ENCODE peak calls at places on chromosomes 1 and 21, in ten cellular contexts. R is stimulated activated CD4-positive, alpha-beta T cell treated with anti-CD3 and anti-CD28 coated beads, Interleukin-15, amount 100 ng/mL, for 24 hours; J is Calu3; E is PC-9; K is activated CD4-positive, alpha-beta memory T cell treated with anti-CD3 and anti-CD28 coated beads for 36 hours; H is EL; B is stimulated activated CD8-positive, alpha-beta memory T cell treated with anti-CD3 and anti-CD28 coated beads, Interleukin-4, amount 100 ng/mL, for 48 hours; O is activated naive CD4-positive, alpha-beta T cell; C is globus pallidus; S is tibial nerve. P is an unnamed sample.

GRCh38 chr1:111476761-111477309 is 3.1 kb downstream of the C1orf162 start:
- DNase-seq in O (no peak), J (no peak), E (no peak), H (no peak), K (peak; percentile 57), C (no peak), S (no peak), B (peak; percentile 45), R (peak; percentile 53), P (no peak)

GRCh38 chr1:206800411-206800810 is 28.1 kb upstream of the IL10 start:
- DNase-seq in E (peak; percentile 17), R (no peak), J (no peak), S (no peak), O (no peak), B (no peak), C (no peak), H (no peak), K (no peak), P (no peak)

GRCh38 chr1:205538211-205538840 is 33.9 kb downstream of the CDK18 start:
- DNase-seq in O (no peak), S (no peak), J (no peak), C (no peak), H (peak; percentile 55), E (peak; percentile 90), B (peak; percentile 10), K (no peak), R (no peak), P (peak; percentile 12)

GRCh38 chr1:206921772-206922265 is at the start of gene FCMR:
- DNase-seq in J (no peak), K (peak; percentile 63), E (no peak), C (peak; percentile 54), R (peak; percentile 42), H (no peak), S (no peak), O (no peak), B (peak; percentile 51), P (no peak)

GRCh38 chr1:205270764-205271163 is 43.0 kb downstream of the TMCC2 start:
- DNase-seq in J (no peak), C (peak; percentile 86), H (peak; percentile 53), R (no peak), K (no peak), B (no peak), E (no peak), S (no peak), O (no peak), P (no peak)

GRCh38 chr1:242579528-242580235 is 55.2 kb upstream of the PLD5 start:
- DNase-seq in R (no peak), S (no peak), B (no peak), K (no peak), O (no peak), E (no peak), C (no peak), H (no peak), J (peak; percentile 31), P (no peak)

GRCh38 chr21:46188226-46189212 is 4.3 kb upstream of the SPATC1L start:
- DNase-seq in C (peak; percentile 80), S (no peak), R (no peak), O (no peak), J (peak; percentile 29), B (peak; percentile 28), E (peak; percentile 72), K (no peak), H (peak; percentile 76), P (peak; percentile 17)

GRCh38 chr1:33966346-33967141 is 102.7 kb downstream of the HMGB4 start:
- DNase-seq in O (no peak), B (no peak), C (no peak), S (no peak), J (no peak), E (no peak), H (no peak), R (no peak), K (no peak), P (no peak)

GRCh38 chr1:206684478-206685255 is at the start of gene MAPKAPK2:
- DNase-seq in C (peak; percentile 86), J (peak; percentile 77), R (peak; percentile 82), E (no peak), B (peak; percentile 83), O (peak; percentile 73), K (peak; percentile 83), H (peak; percentile 68), S (peak; percentile 75), P (peak; percentile 78)

GRCh38 chr1:111770916-111771315 is 15.2 kb downstream of the DDX20 start:
- DNase-seq in J (no peak), O (no peak), R (no peak), S (no peak), C (no peak), E (no peak), K (no peak), H (no peak), B (no peak), P (no peak)

GRCh38 chr21:41715649-41716321 is 51.1 kb downstream of the RIPK4 start:
- DNase-seq in K (no peak), H (no peak), R (no peak), C (no peak), B (no peak), O (no peak), S (no peak), J (peak; percentile 84), E (peak; percentile 98), P (no peak)

P was measured in omental fat pad.